ENCODE peak calls at places on chromosomes 1 and 21, in five cellular contexts. U is RCC 7860; C is activated naive CD4-positive, alpha-beta T cell; Q is occipital lobe; B is HT1080. A is an unnamed sample.

GRCh38 chr1:221740260-221740830 is 1.5 kb downstream of the DUSP10 start:
- DNase-seq in B (no peak), C (no peak), U (no peak), Q (no peak), A (no peak)

GRCh38 chr1:233364695-233365539 is 37.4 kb downstream of the MAP3K21 start:
- DNase-seq in Q (no peak), U (peak; percentile 63), C (no peak), B (peak; percentile 15), A (no peak)

GRCh38 chr21:26815197-26815596 is 30.0 kb downstream of the ADAMTS1 start:
- DNase-seq in C (no peak), U (no peak), Q (no peak), B (no peak), A (no peak)

GRCh38 chr1:17122449-17123194 is 3.4 kb upstream of the PADI2 start:
- DNase-seq in U (no peak), B (no peak), Q (no peak), C (no peak), A (no peak)

GRCh38 chr1:10724948-10725852 is 71.2 kb downstream of the CASZ1 start:
- DNase-seq in Q (no peak), C (no peak), B (no peak), U (no peak), A (peak; percentile 91)

GRCh38 chr1:54328117-54328636 is 78.0 kb downstream of the SSBP3 start:
- DNase-seq in Q (peak; percentile 24), C (no peak), U (no peak), B (no peak), A (no peak)

GRCh38 chr1:227845519-227845918 is 30.0 kb downstream of the PRSS38 start:
- DNase-seq in U (no peak), C (no peak), B (no peak), Q (no peak), A (no peak)

GRCh38 chr1:44212355-44213221 is 683 bp upstream of the DMAP1 start:
- DNase-seq in C (no peak), Q (no peak), B (no peak), U (no peak), A (no peak)

GRCh38 chr1:84386716-84387479 is 11.4 kb upstream of the DNASE2B start:
- DNase-seq in C (no peak), U (no peak), B (peak; percentile 35), Q (no peak), A (no peak)

GRCh38 chr1:241447056-241447649 is 72.4 kb downstream of the FH start:
- DNase-seq in C (no peak), U (no peak), Q (no peak), B (no peak), A (no peak)

GRCh38 chr1:227315500-227316346 is 2.6 kb downstream of the CDC42BPA start:
- DNase-seq in U (peak; percentile 46), C (no peak), Q (no peak), B (peak; percentile 46), A (no peak)

GRCh38 chr1:240758296-240758695 is 146.3 kb upstream of the GREM2 start:
- DNase-seq in Q (no peak), B (no peak), U (no peak), C (no peak), A (no peak)

GRCh38 chr1:233107130-233107529 is 156.7 kb downstream of the NTPCR start:
- DNase-seq in Q (no peak), B (no peak), U (no peak), C (no peak), A (no peak)

GRCh38 chr1:61872206-61872605 is 129.9 kb downstream of the PATJ start:
- DNase-seq in Q (no peak), U (no peak), C (no peak), B (no peak), A (no peak)

GRCh38 chr1:16146888-16147614 is 8.8 kb downstream of the EPHA2 start:
- DNase-seq in Q (no peak), U (peak; percentile 87), C (no peak), B (no peak), A (no peak)

GRCh38 chr21:34604556-34604955 is 10.4 kb downstream of the RCAN1 start:
- DNase-seq in C (no peak), B (no peak), U (no peak), Q (no peak), A (no peak)

GRCh38 chr1:25031601-25031965 is 101.5 kb upstream of the RUNX3 start:
- DNase-seq in Q (no peak), C (no peak), B (no peak), U (no peak), A (no peak)

GRCh38 chr1:166166701-166167394 is at the start of gene FAM78B:
- DNase-seq in Q (peak; percentile 63), U (peak; percentile 40), C (no peak), B (peak; percentile 63), A (peak; percentile 92)

GRCh38 chr1:234755449-234755863 is 145.5 kb upstream of the IRF2BP2 start:
- DNase-seq in Q (peak; percentile 24), B (peak; percentile 72), U (peak; percentile 74), C (no peak), A (peak; percentile 66)

GRCh38 chr1:43253876-43254275 is 15.9 kb upstream of the TMEM125 start:
- DNase-seq in B (no peak), Q (no peak), C (no peak), U (no peak), A (no peak)

GRCh38 chr21:29265690-29266479 is 32.8 kb upstream of the BACH1 start:
- DNase-seq in U (no peak), B (no peak), C (no peak), Q (no peak), A (no peak)

GRCh38 chr1:162856260-162856659 is 4.7 kb downstream of the CCDC190 start:
- DNase-seq in U (peak; percentile 95), C (no peak), Q (no peak), B (peak; percentile 96), A (no peak)

GRCh38 chr1:110602466-110602865 is 3.7 kb downstream of the KCNA2 start:
- DNase-seq in U (no peak), C (no peak), B (no peak), Q (peak; percentile 55), A (peak; percentile 6)

GRCh38 chr1:111448482-111448917 is 556 bp downstream of the WDR77 start:
- DNase-seq in C (peak; percentile 11), U (no peak), Q (no peak), B (peak; percentile 13), A (no peak)

GRCh38 chr1:237124856-237125462 is 83.0 kb downstream of the RYR2 start:
- DNase-seq in Q (no peak), U (no peak), C (no peak), B (no peak), A (no peak)

GRCh38 chr1:113072757-113073456 is at the start of gene LRIG2:
- DNase-seq in C (peak; percentile 92), B (peak; percentile 99), U (peak; percentile 95), Q (peak; percentile 97), A (peak; percentile 96)

GRCh38 chr21:33854604-33855003 is 61.0 kb downstream of the ATP5PO start:
- DNase-seq in U (no peak), B (peak; percentile 54), Q (no peak), C (no peak), A (no peak)